ENCODE peak calls at places on chromosomes 5 and 9, in five cellular contexts. A is lung; G is AG09309; E is CD4-positive, CD25-positive, alpha-beta regulatory T cell; S is astrocyte of the spinal cord. R is an unnamed sample.

GRCh38 chr5:73900566-73900965 is 274.6 kb downstream of the ARHGEF28 start:
- DNase-seq in A (no peak), G (no peak), S (peak), E (no peak), R (no peak)

GRCh38 chr5:59039003-59039295 is 456.1 kb downstream of the RAB3C start:
- DNase-seq in S (no peak), E (no peak), A (no peak), G (no peak), R (no peak)

GRCh38 chr5:104400941-104401340 is 838.4 kb upstream of the NUDT12 start:
- DNase-seq in E (no peak), A (no peak), S (no peak), G (no peak), R (no peak)

GRCh38 chr5:181189363-181189961 is 15.5 kb downstream of the TRIM7 start:
- DNase-seq in E (peak), G (no peak), A (no peak), S (peak), R (no peak)

GRCh38 chr9:134783699-134784039 is 96.9 kb upstream of the FCN2 start:
- DNase-seq in G (no peak), A (peak), S (no peak), E (no peak), R (no peak)

GRCh38 chr9:110148868-110149267 is 59.1 kb downstream of the C9orf152 start:
- DNase-seq in E (no peak), G (no peak), S (no peak), A (no peak), R (no peak)

GRCh38 chr9:20646656-20647055 is 24.4 kb upstream of the MLLT3 start:
- DNase-seq in E (no peak), A (no peak), G (no peak), S (no peak), R (no peak)

GRCh38 chr9:38263534-38263933 is 129.0 kb upstream of the ALDH1B1 start:
- DNase-seq in G (no peak), S (peak), A (no peak), E (no peak), R (no peak)

GRCh38 chr9:114300153-114300845 is 22.6 kb upstream of the ORM1 start:
- DNase-seq in S (no peak), A (no peak), E (no peak), G (no peak), R (no peak)

GRCh38 chr5:179227578-179228311 is 117.5 kb downstream of the ADAMTS2 start:
- DNase-seq in E (no peak), A (no peak), S (no peak), G (no peak), R (no peak)

GRCh38 chr5:2553611-2554010 is 197.9 kb downstream of the IRX2 start:
- DNase-seq in S (no peak), E (no peak), G (no peak), A (no peak), R (no peak)

GRCh38 chr9:114078021-114078780 is at the start of gene AMBP:
- DNase-seq in E (no peak), S (no peak), G (no peak), A (no peak), R (no peak)

GRCh38 chr9:86867658-86868313 is 79.5 kb downstream of the GAS1 start:
- DNase-seq in E (no peak), A (no peak), G (no peak), S (peak), R (no peak)

DNA sequence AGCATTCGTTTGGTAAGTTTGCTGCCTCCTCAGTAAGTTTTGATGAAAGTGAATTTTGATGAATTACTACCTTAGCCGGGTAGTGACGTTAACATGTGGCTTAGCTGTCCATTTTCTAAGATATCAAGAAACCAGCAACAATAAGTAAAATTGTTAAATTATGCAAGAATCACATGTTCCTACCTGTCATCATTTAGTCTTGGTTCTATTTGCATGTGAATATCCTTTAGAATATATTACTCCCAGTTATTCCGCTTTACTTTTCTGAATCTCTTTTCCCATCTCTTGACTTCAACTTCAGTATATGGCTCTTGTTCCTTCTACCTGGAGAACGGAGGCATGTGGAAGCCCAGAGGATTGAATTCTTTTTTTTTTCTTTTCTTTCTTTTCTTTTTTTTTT is 59.4 kb downstream of the DOCK8 start:
- DNase-seq in G (no peak), E (peak), S (no peak), A (no peak), R (no peak)
- H3K4me3 ChIP-seq in G (no peak), E (peak), S (no peak), A (no peak), R (no peak)

GRCh38 chr9:93578844-93579243 is 2.5 kb downstream of the PHF2 start:
- DNase-seq in A (no peak), E (no peak), G (no peak), S (no peak), R (no peak)

GRCh38 chr9:93577940-93578682 is 1.7 kb downstream of the PHF2 start:
- DNase-seq in G (no peak), A (no peak), S (no peak), E (no peak), R (no peak)

GRCh38 chr9:93582115-93582514 is 5.7 kb downstream of the PHF2 start:
- DNase-seq in S (peak), A (peak), E (no peak), G (no peak), R (no peak)

GRCh38 chr9:93580654-93581380 is 4.4 kb downstream of the PHF2 start:
- DNase-seq in G (no peak), E (no peak), A (no peak), S (no peak), R (no peak)

DNA sequence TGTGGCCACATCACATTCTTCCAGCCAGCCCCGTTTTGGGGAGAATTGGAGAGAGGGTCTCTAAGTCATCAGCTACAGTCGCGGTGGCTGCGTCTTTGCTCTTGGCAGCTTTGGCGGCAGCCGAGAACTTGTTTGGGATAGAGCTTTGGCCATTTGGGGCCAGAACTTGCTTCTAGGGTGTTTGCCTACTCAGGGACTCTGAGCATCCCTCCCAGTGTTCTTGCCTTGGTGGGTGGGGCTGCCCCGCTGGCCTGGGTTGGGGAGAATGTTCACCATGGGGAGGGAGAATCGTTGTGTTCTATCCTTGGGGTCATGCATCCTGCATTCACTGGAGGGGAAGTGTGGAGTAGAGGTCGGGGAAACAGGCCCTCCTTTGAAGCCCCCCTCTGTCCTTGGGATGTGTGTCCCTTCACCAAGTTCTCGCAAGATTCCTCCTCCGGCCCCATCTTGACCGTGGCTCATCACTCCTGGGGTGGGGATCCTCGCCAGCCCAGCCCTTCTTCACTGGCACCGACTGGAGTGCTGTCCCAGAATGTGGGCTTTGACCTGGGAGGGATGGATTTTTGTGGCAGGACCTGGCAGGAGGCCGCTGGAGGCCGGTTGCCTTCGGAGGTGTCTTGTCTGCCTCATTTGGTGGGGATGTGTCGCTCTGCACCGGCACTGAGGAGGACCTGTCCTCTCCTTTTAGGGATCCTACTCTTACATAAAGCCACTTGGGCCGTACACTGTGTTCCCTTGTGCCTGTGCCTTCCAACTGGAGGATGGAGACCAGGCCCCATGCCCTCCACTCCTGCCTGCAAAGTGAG is 3.5 kb downstream of the PHF2 start:
- DNase-seq in S (no peak), G (no peak), E (no peak), A (no peak), R (no peak)
- H3K4me3 ChIP-seq in S (no peak), G (no peak), E (no peak), A (no peak), R (no peak)

DNA sequence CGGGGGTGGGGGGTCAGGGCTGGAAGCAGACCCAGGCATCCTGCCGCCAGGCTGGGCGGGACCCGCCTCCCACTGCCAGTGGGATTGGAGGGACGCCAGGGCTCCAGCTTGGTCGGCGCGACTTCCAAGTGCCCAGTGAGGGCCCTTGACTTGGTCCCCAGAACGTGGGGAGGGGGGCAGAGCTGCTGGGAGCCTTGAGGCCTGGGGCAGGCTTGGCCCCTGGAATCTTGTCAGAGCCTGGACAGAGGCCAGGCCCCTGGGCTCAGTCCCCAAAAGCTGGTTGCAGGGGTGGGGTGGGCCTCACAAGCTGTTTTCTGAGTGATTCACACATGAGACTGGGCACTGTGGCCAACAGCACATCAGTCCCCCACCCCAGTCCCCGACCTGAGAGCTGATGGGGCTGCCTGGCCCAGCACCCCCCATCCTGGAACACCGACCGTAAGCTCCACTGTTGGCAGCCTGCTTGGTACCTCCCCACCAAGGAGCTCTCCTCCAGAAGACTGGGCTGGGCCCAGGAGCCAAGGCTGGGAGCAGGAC is 528 bp downstream of the CLIC3 start:
- DNase-seq in E (no peak), G (no peak), A (peak), S (peak), R (no peak)
- H3K4me3 ChIP-seq in E (no peak), G (no peak), A (no peak), S (peak), R (no peak)

GRCh38 chr5:99033014-99033931 is 104.5 kb upstream of the CHD1 start:
- DNase-seq in S (peak), E (peak), A (no peak), G (no peak), R (no peak)
- H3K4me3 ChIP-seq in S (no peak), E (peak), A (peak), G (no peak), R (peak)

DNA sequence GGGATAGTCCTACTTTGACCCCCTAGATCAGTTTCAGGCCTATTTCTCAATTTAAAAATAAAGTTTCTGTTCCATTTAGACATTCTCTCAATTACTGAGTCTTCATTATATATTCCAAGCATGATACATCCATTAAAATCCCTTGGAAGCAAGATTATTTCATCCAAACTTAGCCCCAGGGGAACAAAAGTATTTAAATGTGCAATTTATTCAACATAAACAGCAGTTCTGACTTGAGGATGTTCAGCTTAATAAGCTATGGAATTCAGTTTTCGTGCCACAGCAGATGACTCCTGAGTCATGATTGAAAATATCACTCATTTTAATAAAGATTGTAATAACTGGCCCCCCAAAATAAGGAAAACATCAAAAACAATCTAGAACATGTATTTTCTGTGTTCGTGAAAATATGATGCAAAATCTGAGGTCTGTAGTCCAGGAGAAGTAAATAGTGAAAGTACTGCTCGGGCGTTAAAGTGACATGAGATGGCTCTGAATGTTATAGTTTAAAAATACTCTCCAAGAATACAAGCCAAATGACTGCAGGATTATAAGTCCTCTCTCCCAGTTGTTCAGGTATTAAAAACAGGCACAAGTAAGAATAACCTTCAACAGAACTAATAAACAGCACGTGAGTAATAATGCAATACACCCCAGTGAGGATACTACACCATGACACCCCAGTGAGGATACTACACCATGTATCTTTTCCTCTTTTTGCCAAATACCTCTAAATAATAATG is 67.1 kb downstream of the RETREG1 start:
- DNase-seq in A (no peak), G (no peak), S (no peak), E (no peak), R (no peak)
- H3K4me3 ChIP-seq in A (no peak), G (no peak), S (no peak), E (no peak), R (no peak)

GRCh38 chr9:83218411-83219090 is 155.6 kb upstream of the RASEF start:
- DNase-seq in A (no peak), S (no peak), E (no peak), G (no peak), R (no peak)
- H3K4me3 ChIP-seq in A (peak), S (peak), E (no peak), G (no peak), R (no peak)

GRCh38 chr9:18849910-18850677 is 182.9 kb downstream of the SAXO1 start:
- DNase-seq in S (no peak), G (no peak), E (no peak), A (no peak), R (no peak)
- H3K4me3 ChIP-seq in S (no peak), G (no peak), E (no peak), A (no peak), R (no peak)

R was measured in AG04450.